ENCODE peak calls at places on chromosomes 7 and 10, in four cellular contexts. F is WTC11, K is K562, D is HepG2. S is an unnamed sample.

GRCh38 chr7:95886501-95887090 is 114.2 kb downstream of the DYNC1I1 start:
- DNase-seq in F (no peak), K (no peak), D (peak), S (no peak)

GRCh38 chr7:142592664-142593063 is 156.6 kb upstream of the PRSS1 start:
- DNase-seq in F (no peak), K (no peak), D (no peak), S (no peak)

GRCh38 chr10:28633750-28634149 is 43.6 kb upstream of the BAMBI start:
- DNase-seq in F (no peak), K (no peak), D (peak), S (no peak)

GRCh38 chr7:42237891-42238531 is 1.0 kb upstream of the GLI3 start:
- DNase-seq in F (peak), K (peak), D (no peak), S (no peak)

GRCh38 chr7:18829518-18830252 is 287.8 kb downstream of the TWIST1 start:
- DNase-seq in F (no peak), K (no peak), D (no peak), S (no peak)

GRCh38 chr7:91085175-91085574 is 179.1 kb upstream of the FZD1 start:
- DNase-seq in F (no peak), K (no peak), D (no peak), S (no peak)

GRCh38 chr10:17671307-17671706 is 27.4 kb downstream of the STAM start:
- DNase-seq in F (no peak), K (no peak), D (peak), S (no peak)

GRCh38 chr10:12191715-12192114 is 4.0 kb downstream of the NUDT5 start:
- DNase-seq in F (no peak), K (no peak), D (peak), S (no peak)

GRCh38 chr10:23417254-23417653 is 21.6 kb upstream of the OTUD1 start:
- DNase-seq in F (no peak), K (no peak), D (no peak), S (no peak)

GRCh38 chr10:51367120-51367519 is 292.8 kb downstream of the PRKG1 start:
- DNase-seq in F (no peak), K (no peak), D (no peak), S (no peak)

GRCh38 chr10:99341860-99342517 is 12.8 kb downstream of the CNNM1 start:
- DNase-seq in F (no peak), K (no peak), D (no peak), S (no peak)

GRCh38 chr10:61397175-61397986 is 55.8 kb downstream of the TMEM26 start:
- DNase-seq in F (no peak), K (no peak), D (no peak), S (no peak)

GRCh38 chr7:129466796-129467195 is 32.6 kb downstream of the STRIP2 start:
- DNase-seq in F (no peak), K (no peak), D (no peak), S (no peak)

GRCh38 chr7:100897111-100897608 is 1.5 kb upstream of the ACHE start:
- DNase-seq in F (peak), K (peak), D (no peak), S (no peak)

GRCh38 chr10:126663880-126664279 is 6.6 kb downstream of the C10orf90 start:
- DNase-seq in F (no peak), K (no peak), D (no peak), S (no peak)

GRCh38 chr7:17009007-17009719 is 127.4 kb upstream of the AGR3 start:
- DNase-seq in F (no peak), K (no peak), D (peak), S (no peak)

GRCh38 chr7:54339074-54339473 is 203.1 kb upstream of the VSTM2A start:
- DNase-seq in F (no peak), K (no peak), D (no peak), S (no peak)

GRCh38 chr10:51063659-51064535 is 10.4 kb upstream of the PRKG1 start:
- DNase-seq in F (no peak), K (no peak), D (peak), S (no peak)

GRCh38 chr10:22321831-22322662 is 1.1 kb downstream of the BMI1 start:
- DNase-seq in F (peak), K (peak), D (no peak), S (no peak)

GRCh38 chr7:4849390-4849789 is 12.4 kb downstream of the PAPOLB start:
- DNase-seq in F (peak), K (peak), D (peak), S (no peak)

GRCh38 chr10:65618125-65618524 is 1307.7 kb upstream of the LRRTM3 start:
- DNase-seq in F (no peak), K (no peak), D (no peak), S (no peak)

GRCh38 chr10:90988802-90989201 is 67.9 kb upstream of the ANKRD1 start:
- DNase-seq in F (no peak), K (no peak), D (no peak), S (no peak)

GRCh38 chr10:28326516-28327493 is 23.9 kb upstream of the MPP7 start:
- DNase-seq in F (no peak), K (no peak), D (peak), S (no peak)

GRCh38 chr7:116240021-116240659 is 29.8 kb downstream of the TES start:
- DNase-seq in F (no peak), K (no peak), D (no peak), S (no peak)

GRCh38 chr7:4244041-4244440 is 438.1 kb upstream of the FOXK1 start:
- DNase-seq in F (no peak), K (no peak), D (no peak), S (no peak)

GRCh38 chr10:25555865-25556264 is 378.2 kb upstream of the MYO3A start:
- DNase-seq in F (no peak), K (no peak), D (no peak), S (no peak)

GRCh38 chr7:81693080-81693479 is 76.8 kb downstream of the HGF start:
- DNase-seq in F (no peak), K (no peak), D (no peak), S (no peak)
- TF ChIP-seq CBFB in F (no peak), K (no peak), D (no peak), S (no peak)

GRCh38 chr7:69596056-69596455 is 2.2 kb upstream of the AUTS2 start:
- DNase-seq in F (no peak), K (no peak), D (no peak), S (no peak)
- TF ChIP-seq CREB1 in F (no peak), K (no peak), D (no peak), S (no peak)

GRCh38 chr10:92688927-92689662 is 660 bp upstream of the HHEX start:
- DNase-seq in F (peak), K (peak), D (peak), S (no peak)
- TF ChIP-seq CBFB in F (no peak), K (no peak), D (peak), S (no peak)

DNA sequence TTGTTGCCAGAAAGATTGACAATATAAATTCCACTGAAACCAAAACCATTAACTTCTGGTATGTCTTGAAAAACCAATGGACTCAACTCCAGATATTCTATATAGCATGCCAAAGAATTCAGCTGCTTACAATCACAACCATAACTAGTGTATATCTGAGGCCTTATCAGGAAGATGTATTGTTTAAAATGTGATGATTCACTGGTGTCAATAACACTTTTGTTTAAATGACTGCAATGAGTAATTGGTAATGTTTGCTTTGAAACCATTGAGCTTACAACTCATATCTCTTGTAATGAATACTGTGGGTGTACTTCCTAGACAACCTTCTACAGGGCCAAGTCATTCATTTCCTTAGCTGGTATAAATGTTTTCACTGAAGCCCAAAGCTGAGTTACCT is 727.9 kb upstream of the KCND2 start:
- DNase-seq in F (no peak), K (no peak), D (peak), S (no peak)
- TF ChIP-seq CREB1 in F (no peak), K (no peak), D (no peak), S (no peak)

GRCh38 chr7:23615331-23615730 is 18.1 kb downstream of the CCDC126 start:
- DNase-seq in F (no peak), K (no peak), D (no peak), S (no peak)
- TF ChIP-seq CBFB in F (no peak), K (no peak), D (no peak), S (no peak)

GRCh38 chr10:113945075-113945686 is 90.7 kb downstream of the NHLRC2 start:
- DNase-seq in F (no peak), K (no peak), D (no peak), S (no peak)
- TF ChIP-seq CREB1 in F (no peak), K (no peak), D (no peak), S (no peak)

GRCh38 chr10:47176903-47177860 is 122.8 kb upstream of the GDF10 start:
- DNase-seq in F (no peak), K (no peak), D (no peak), S (no peak)
- TF ChIP-seq CBFB in F (no peak), K (no peak), D (no peak), S (no peak)

GRCh38 chr10:78433722-78434535 is 400.3 kb downstream of the RPS24 start:
- DNase-seq in F (no peak), K (no peak), D (no peak), S (no peak)
- TF ChIP-seq CREB1 in F (no peak), K (no peak), D (no peak), S (no peak)